ENCODE peak calls at places on chromosomes 3 and 15, in six cellular contexts. P is NCI-H187, C is A549, Y is RWPE2, S is pulmonary artery endothelial cell, G is ELR. N is an unnamed sample.

GRCh38 chr3:194091141-194091540 is 44.8 kb upstream of the HES1 start:
- DNase-seq in P (no peak), C (peak), Y (peak), S (no peak), G (peak), N (no peak)

GRCh38 chr3:69488026-69488425 is 102.1 kb upstream of the FRMD4B start:
- DNase-seq in P (no peak), C (no peak), Y (no peak), S (no peak), G (no peak), N (no peak)

GRCh38 chr3:196971094-196971698 is 2.6 kb upstream of the PIGZ start:
- DNase-seq in P (no peak), C (no peak), Y (no peak), S (no peak), G (peak), N (no peak)

GRCh38 chr15:40108061-40108854 is 421 bp downstream of the BMF start:
- DNase-seq in P (no peak), C (peak), Y (no peak), S (no peak), G (peak), N (no peak)

GRCh38 chr3:170317954-170318353 is 39.6 kb upstream of the SKIL start:
- DNase-seq in P (no peak), C (no peak), Y (no peak), S (no peak), G (no peak), N (no peak)

GRCh38 chr15:31359722-31360111 is 33.1 kb downstream of the KLF13 start:
- DNase-seq in P (no peak), C (no peak), Y (no peak), S (no peak), G (no peak), N (no peak)

GRCh38 chr15:65021475-65021874 is 8.0 kb downstream of the MTFMT start:
- DNase-seq in P (no peak), C (no peak), Y (no peak), S (no peak), G (no peak), N (no peak)

GRCh38 chr15:67512140-67512539 is 8.8 kb upstream of the C15orf61 start:
- DNase-seq in P (no peak), C (no peak), Y (no peak), S (no peak), G (no peak), N (no peak)

GRCh38 chr3:194130807-194131589 is 5.0 kb upstream of the HES1 start:
- DNase-seq in P (peak), C (no peak), Y (no peak), S (no peak), G (no peak), N (no peak)

GRCh38 chr3:22858486-22858885 is 344.6 kb upstream of the UBE2E2 start:
- DNase-seq in P (no peak), C (no peak), Y (no peak), S (no peak), G (no peak), N (no peak)

GRCh38 chr3:124982855-124983254 is 48.3 kb upstream of the MUC13 start:
- DNase-seq in P (no peak), C (no peak), Y (no peak), S (no peak), G (no peak), N (no peak)

GRCh38 chr3:94065819-94066218 is 3.0 kb downstream of the NSUN3 start:
- DNase-seq in P (no peak), C (no peak), Y (no peak), S (no peak), G (no peak), N (no peak)

GRCh38 chr15:96359772-96360498 is 29.4 kb downstream of the NR2F2 start:
- DNase-seq in P (no peak), C (no peak), Y (no peak), S (no peak), G (no peak), N (no peak)

GRCh38 chr15:39784125-39784524 is 1.5 kb upstream of the FSIP1 start:
- DNase-seq in P (no peak), C (no peak), Y (no peak), S (no peak), G (peak), N (no peak)

GRCh38 chr3:100993309-100993708 is at the start of gene ABI3BP:
- DNase-seq in P (no peak), C (peak), Y (peak), S (peak), G (peak), N (no peak)

GRCh38 chr3:152127058-152127457 is 141.7 kb upstream of the MBNL1 start:
- DNase-seq in P (no peak), C (no peak), Y (no peak), S (no peak), G (no peak), N (no peak)

GRCh38 chr15:68706256-68706655 is 114.4 kb downstream of the ANP32A start:
- DNase-seq in P (no peak), C (no peak), Y (no peak), S (no peak), G (no peak), N (no peak)

GRCh38 chr3:190024912-190025311 is 95.8 kb downstream of the P3H2 start:
- DNase-seq in P (no peak), C (no peak), Y (no peak), S (peak), G (peak), N (no peak)

GRCh38 chr3:39479701-39480414 is 12.4 kb downstream of the MOBP start:
- DNase-seq in P (no peak), C (no peak), Y (no peak), S (no peak), G (no peak), N (no peak)

GRCh38 chr3:197186887-197187588 is 111.4 kb downstream of the DLG1 start:
- DNase-seq in P (peak), C (peak), Y (no peak), S (peak), G (peak), N (no peak)

GRCh38 chr3:178203152-178203551 is 333.1 kb upstream of the KCNMB2 start:
- DNase-seq in P (no peak), C (no peak), Y (no peak), S (no peak), G (no peak), N (no peak)